ENCODE peak calls at places on chromosomes 13 and 19, in five cellular contexts. One of them, this sample, is unnamed.

GRCh38 chr13:109840201-109840892 is 54.0 kb upstream of the IRS2 start:
- DNase-seq in left ventricle myocardium inferior: no peak
- DNase-seq in keratinocyte: peak; percentile 63
- DNase-seq in cardiac muscle cell: peak; percentile 57
- DNase-seq in tibial nerve: no peak
- DNase-seq in this sample: no peak

GRCh38 chr13:93318538-93318937 is 91.9 kb downstream of the GPC6 start:
- DNase-seq in left ventricle myocardium inferior: no peak
- DNase-seq in keratinocyte: no peak
- DNase-seq in cardiac muscle cell: peak; percentile 80
- DNase-seq in tibial nerve: no peak
- DNase-seq in this sample: no peak

GRCh38 chr13:98450495-98451167 is 126.3 kb downstream of the STK24 start:
- DNase-seq in left ventricle myocardium inferior: peak; percentile 68
- DNase-seq in keratinocyte: no peak
- DNase-seq in cardiac muscle cell: no peak
- DNase-seq in tibial nerve: no peak
- DNase-seq in this sample: peak; percentile 70

GRCh38 chr13:36352350-36352749 is 6.2 kb upstream of the SPART start:
- DNase-seq in left ventricle myocardium inferior: no peak
- DNase-seq in keratinocyte: no peak
- DNase-seq in cardiac muscle cell: no peak
- DNase-seq in tibial nerve: no peak
- DNase-seq in this sample: no peak

GRCh38 chr13:36154567-36155231 is 23.5 kb upstream of the DCLK1 start:
- DNase-seq in left ventricle myocardium inferior: peak; percentile 16
- DNase-seq in keratinocyte: no peak
- DNase-seq in cardiac muscle cell: no peak
- DNase-seq in tibial nerve: no peak
- DNase-seq in this sample: peak; percentile 69

GRCh38 chr19:7850429-7850819 is 20.4 kb downstream of the EVI5L start:
- DNase-seq in left ventricle myocardium inferior: no peak
- DNase-seq in keratinocyte: no peak
- DNase-seq in cardiac muscle cell: no peak
- DNase-seq in tibial nerve: no peak
- DNase-seq in this sample: peak; percentile 51

GRCh38 chr19:41821003-41821735 is 23.3 kb downstream of the LYPD4 start:
- DNase-seq in left ventricle myocardium inferior: no peak
- DNase-seq in keratinocyte: no peak
- DNase-seq in cardiac muscle cell: peak; percentile 40
- DNase-seq in tibial nerve: no peak
- DNase-seq in this sample: no peak

GRCh38 chr13:75566658-75567057 is 17.1 kb downstream of the UCHL3 start:
- DNase-seq in left ventricle myocardium inferior: no peak
- DNase-seq in keratinocyte: no peak
- DNase-seq in cardiac muscle cell: peak; percentile 67
- DNase-seq in tibial nerve: no peak
- DNase-seq in this sample: no peak

GRCh38 chr19:4401482-4402170 is 814 bp upstream of the CHAF1A start:
- DNase-seq in left ventricle myocardium inferior: no peak
- DNase-seq in keratinocyte: no peak
- DNase-seq in cardiac muscle cell: no peak
- DNase-seq in tibial nerve: no peak
- DNase-seq in this sample: no peak

GRCh38 chr13:29619995-29620394 is 24.5 kb upstream of the SLC7A1 start:
- DNase-seq in left ventricle myocardium inferior: no peak
- DNase-seq in keratinocyte: no peak
- DNase-seq in cardiac muscle cell: no peak
- DNase-seq in tibial nerve: no peak
- DNase-seq in this sample: no peak

GRCh38 chr13:95505976-95506375 is 46.5 kb upstream of the CLDN10 start:
- DNase-seq in left ventricle myocardium inferior: no peak
- DNase-seq in keratinocyte: no peak
- DNase-seq in cardiac muscle cell: no peak
- DNase-seq in tibial nerve: no peak
- DNase-seq in this sample: no peak

GRCh38 chr19:56348289-56348877 is 33.7 kb upstream of the ZSCAN5A start:
- DNase-seq in left ventricle myocardium inferior: no peak
- DNase-seq in keratinocyte: no peak
- DNase-seq in cardiac muscle cell: peak; percentile 13
- DNase-seq in tibial nerve: no peak
- DNase-seq in this sample: no peak

DNA sequence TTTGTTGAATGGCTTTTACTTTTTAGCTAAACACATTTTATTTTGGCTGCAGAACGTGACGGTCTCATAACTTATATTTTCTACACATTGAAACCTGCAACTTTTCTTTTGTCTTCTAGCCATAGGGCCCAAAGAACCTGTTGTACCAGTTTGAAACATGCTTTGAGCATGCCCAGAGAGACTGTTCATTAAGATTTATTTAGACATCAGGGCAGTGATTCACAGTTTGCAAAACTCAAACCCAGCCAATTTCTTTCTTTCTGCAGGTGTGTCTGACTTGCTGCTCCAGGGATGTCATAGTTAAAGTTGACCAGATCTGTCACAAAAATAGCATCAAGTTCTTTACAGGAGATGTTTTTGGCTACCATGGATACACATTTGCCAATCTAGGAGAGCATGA is 22.0 kb downstream of the SAE1 start:
- DNase-seq in left ventricle myocardium inferior: no peak
- DNase-seq in keratinocyte: no peak
- DNase-seq in cardiac muscle cell: no peak
- DNase-seq in tibial nerve: no peak
- DNase-seq in this sample: no peak
- H3K27ac ChIP-seq in left ventricle myocardium inferior: no peak overlapping the region
- H3K27ac ChIP-seq in keratinocyte: peak overlapping the region; percentile 68
- H3K27ac ChIP-seq in cardiac muscle cell: peak overlapping the region; percentile 78
- H3K27ac ChIP-seq in tibial nerve: no peak overlapping the region
- H3K27ac ChIP-seq in this sample: no peak overlapping the region

DNA sequence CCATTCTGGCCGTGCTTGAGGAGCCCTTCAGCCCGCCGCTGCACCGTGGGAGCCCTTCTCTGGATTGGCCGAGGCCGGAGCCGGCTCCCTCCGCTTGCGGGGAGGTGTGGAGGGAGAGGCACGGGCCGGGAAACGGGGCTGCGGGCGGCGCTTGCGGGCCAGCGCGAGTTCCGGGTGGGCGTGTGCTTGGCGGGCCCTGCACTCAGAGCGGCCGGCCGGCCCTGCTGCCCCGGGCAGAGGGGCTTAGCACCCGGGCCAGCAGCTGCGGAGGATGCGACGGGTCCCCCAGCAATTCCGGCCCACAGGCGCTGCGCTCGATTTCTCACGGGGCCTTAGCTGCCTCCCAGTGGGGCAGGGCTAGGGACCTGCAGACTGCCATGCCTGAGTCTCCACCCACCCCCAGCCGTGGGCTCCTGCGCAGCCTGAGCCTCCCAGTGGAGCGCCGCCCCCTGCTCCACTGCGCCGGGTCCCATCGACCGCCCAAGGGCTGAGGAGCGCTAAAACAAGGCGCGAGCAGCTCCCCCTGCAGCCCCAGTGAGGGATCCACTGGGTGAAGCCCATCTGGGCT is 76.5 kb downstream of the PCDH20 start:
- DNase-seq in left ventricle myocardium inferior: no peak
- DNase-seq in keratinocyte: no peak
- DNase-seq in cardiac muscle cell: no peak
- DNase-seq in tibial nerve: no peak
- DNase-seq in this sample: no peak
- H3K4me3 ChIP-seq in left ventricle myocardium inferior: no peak overlapping the region
- H3K4me3 ChIP-seq in keratinocyte: no peak overlapping the region
- H3K4me3 ChIP-seq in cardiac muscle cell: no peak overlapping the region
- H3K4me3 ChIP-seq in tibial nerve: no peak overlapping the region
- H3K4me3 ChIP-seq in this sample: no peak overlapping the region

GRCh38 chr13:101512650-101513049 is 60.2 kb downstream of the ITGBL1 start:
- DNase-seq in left ventricle myocardium inferior: no peak
- DNase-seq in keratinocyte: no peak
- DNase-seq in cardiac muscle cell: peak; percentile 20
- DNase-seq in tibial nerve: no peak
- DNase-seq in this sample: no peak
- H3K27ac ChIP-seq in left ventricle myocardium inferior: no peak overlapping the region
- H3K27ac ChIP-seq in keratinocyte: no peak overlapping the region
- H3K27ac ChIP-seq in cardiac muscle cell: no peak overlapping the region
- H3K27ac ChIP-seq in tibial nerve: no peak overlapping the region
- H3K27ac ChIP-seq in this sample: no peak overlapping the region

GRCh38 chr13:23986619-23987018 is 89.3 kb upstream of the C1QTNF9B start:
- DNase-seq in left ventricle myocardium inferior: no peak
- DNase-seq in keratinocyte: no peak
- DNase-seq in cardiac muscle cell: peak; percentile 99
- DNase-seq in tibial nerve: no peak
- DNase-seq in this sample: no peak
- H3K4me3 ChIP-seq in left ventricle myocardium inferior: no peak overlapping the region
- H3K4me3 ChIP-seq in keratinocyte: no peak overlapping the region
- H3K4me3 ChIP-seq in cardiac muscle cell: no peak overlapping the region
- H3K4me3 ChIP-seq in tibial nerve: no peak overlapping the region
- H3K4me3 ChIP-seq in this sample: no peak overlapping the region

GRCh38 chr13:108779308-108779707 is 149.9 kb downstream of the MYO16 start:
- DNase-seq in left ventricle myocardium inferior: no peak
- DNase-seq in keratinocyte: no peak
- DNase-seq in cardiac muscle cell: no peak
- DNase-seq in tibial nerve: no peak
- DNase-seq in this sample: no peak

GRCh38 chr13:108776650-108777049 is 147.2 kb downstream of the MYO16 start:
- DNase-seq in left ventricle myocardium inferior: no peak
- DNase-seq in keratinocyte: no peak
- DNase-seq in cardiac muscle cell: no peak
- DNase-seq in tibial nerve: no peak
- DNase-seq in this sample: no peak

GRCh38 chr13:108780706-108781105 is 151.3 kb downstream of the MYO16 start:
- DNase-seq in left ventricle myocardium inferior: no peak
- DNase-seq in keratinocyte: no peak
- DNase-seq in cardiac muscle cell: no peak
- DNase-seq in tibial nerve: no peak
- DNase-seq in this sample: no peak

DNA sequence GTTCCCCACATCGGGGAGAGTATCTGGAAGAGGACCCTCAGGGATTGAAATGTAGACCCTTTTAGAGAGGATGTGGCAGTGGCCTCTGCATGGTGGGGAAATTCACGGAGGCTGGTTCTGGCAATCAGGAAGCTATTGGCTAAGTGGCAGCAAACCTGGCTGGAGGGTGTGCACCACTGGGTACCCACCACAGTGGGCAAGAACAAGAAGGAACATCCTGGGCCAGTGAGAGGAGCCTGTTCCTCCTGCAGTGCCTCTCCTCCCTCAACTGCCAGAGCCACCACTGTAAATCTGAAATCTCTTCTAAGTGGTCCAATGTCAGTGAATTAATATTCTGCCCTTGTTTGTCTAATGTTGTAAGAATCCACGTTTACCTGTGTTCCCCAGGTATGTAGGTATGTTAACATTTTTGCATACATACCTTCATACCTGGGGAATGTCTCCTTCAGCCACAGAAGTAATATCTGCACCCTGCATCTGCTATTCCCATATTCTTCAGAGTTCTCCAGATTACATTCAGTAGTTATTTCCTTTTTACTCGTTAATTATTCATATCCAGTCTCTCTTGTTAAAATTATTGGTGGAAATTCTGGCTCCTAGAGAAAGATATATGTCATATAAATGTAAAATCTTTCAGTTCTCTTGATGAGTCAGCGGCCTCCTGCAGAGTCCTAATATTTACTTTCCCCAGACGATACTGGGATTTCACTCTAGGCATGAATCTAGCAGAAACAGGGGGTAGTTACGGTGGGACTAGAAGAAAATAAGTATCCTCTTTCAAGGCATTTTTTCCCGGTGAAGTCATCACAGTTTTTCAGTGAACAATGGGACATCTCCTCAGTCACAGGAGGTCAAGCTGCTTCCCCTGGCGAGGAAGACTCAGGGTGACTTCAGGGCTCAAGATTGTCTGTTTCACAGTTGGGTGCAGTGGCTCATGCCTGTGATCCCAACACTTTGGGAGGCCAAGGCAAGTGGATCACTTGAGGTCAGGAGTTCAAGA is 148.3 kb downstream of the MYO16 start:
- DNase-seq in left ventricle myocardium inferior: no peak
- DNase-seq in keratinocyte: no peak
- DNase-seq in cardiac muscle cell: no peak
- DNase-seq in tibial nerve: no peak
- DNase-seq in this sample: no peak
- H3K27ac ChIP-seq in left ventricle myocardium inferior: no peak overlapping the region
- H3K27ac ChIP-seq in keratinocyte: no peak overlapping the region
- H3K27ac ChIP-seq in cardiac muscle cell: no peak overlapping the region
- H3K27ac ChIP-seq in tibial nerve: no peak overlapping the region
- H3K27ac ChIP-seq in this sample: no peak overlapping the region

GRCh38 chr19:17883627-17884413 is 12.1 kb downstream of the SLC5A5 start:
- DNase-seq in left ventricle myocardium inferior: no peak
- DNase-seq in keratinocyte: no peak
- DNase-seq in cardiac muscle cell: no peak
- DNase-seq in tibial nerve: no peak
- DNase-seq in this sample: no peak
- H3K4me3 ChIP-seq in left ventricle myocardium inferior: no peak overlapping the region
- H3K4me3 ChIP-seq in keratinocyte: no peak overlapping the region
- H3K4me3 ChIP-seq in cardiac muscle cell: no peak overlapping the region
- H3K4me3 ChIP-seq in tibial nerve: no peak overlapping the region
- H3K4me3 ChIP-seq in this sample: no peak overlapping the region

GRCh38 chr13:80904386-80904785 is 563.5 kb upstream of the SPRY2 start:
- DNase-seq in left ventricle myocardium inferior: no peak
- DNase-seq in keratinocyte: no peak
- DNase-seq in cardiac muscle cell: no peak
- DNase-seq in tibial nerve: no peak
- DNase-seq in this sample: no peak

GRCh38 chr13:80906860-80907259 is 565.9 kb upstream of the SPRY2 start:
- DNase-seq in left ventricle myocardium inferior: no peak
- DNase-seq in keratinocyte: no peak
- DNase-seq in cardiac muscle cell: no peak
- DNase-seq in tibial nerve: no peak
- DNase-seq in this sample: no peak

GRCh38 chr13:80900557-80900956 is 559.6 kb upstream of the SPRY2 start:
- DNase-seq in left ventricle myocardium inferior: no peak
- DNase-seq in keratinocyte: no peak
- DNase-seq in cardiac muscle cell: peak; percentile 15
- DNase-seq in tibial nerve: no peak
- DNase-seq in this sample: no peak

GRCh38 chr13:80903911-80904310 is 563.0 kb upstream of the SPRY2 start:
- DNase-seq in left ventricle myocardium inferior: no peak
- DNase-seq in keratinocyte: no peak
- DNase-seq in cardiac muscle cell: peak; percentile 43
- DNase-seq in tibial nerve: no peak
- DNase-seq in this sample: no peak

GRCh38 chr13:80901111-80902014 is 560.4 kb upstream of the SPRY2 start:
- DNase-seq in left ventricle myocardium inferior: no peak
- DNase-seq in keratinocyte: no peak
- DNase-seq in cardiac muscle cell: peak; percentile 82
- DNase-seq in tibial nerve: no peak
- DNase-seq in this sample: no peak
- H3K27ac ChIP-seq in left ventricle myocardium inferior: peak overlapping the region; percentile 74
- H3K27ac ChIP-seq in keratinocyte: no peak overlapping the region
- H3K27ac ChIP-seq in cardiac muscle cell: no peak overlapping the region
- H3K27ac ChIP-seq in tibial nerve: peak overlapping the region; percentile 60
- H3K27ac ChIP-seq in this sample: no peak overlapping the region

DNA sequence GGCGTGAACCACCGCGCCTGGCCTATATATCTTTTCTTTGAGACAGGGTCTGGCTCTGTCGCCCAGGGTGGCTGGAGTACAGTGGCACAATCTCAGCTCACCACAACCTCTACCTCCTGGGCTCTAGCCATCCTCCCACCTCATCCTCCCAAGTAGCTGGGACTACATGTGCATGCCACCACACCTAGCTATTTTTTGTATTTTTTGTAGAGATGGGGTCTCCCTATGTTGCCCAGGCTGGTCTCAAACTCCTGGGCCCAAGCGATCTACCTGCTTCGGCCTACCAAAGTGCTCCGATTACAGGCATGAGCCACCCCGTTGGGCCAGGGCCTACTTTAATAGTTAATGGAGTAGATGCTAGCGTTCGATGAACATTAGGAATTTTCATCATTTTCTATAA is 3.4 kb downstream of the TNPO2 start:
- DNase-seq in left ventricle myocardium inferior: no peak
- DNase-seq in keratinocyte: no peak
- DNase-seq in cardiac muscle cell: no peak
- DNase-seq in tibial nerve: no peak
- DNase-seq in this sample: no peak
- H3K4me3 ChIP-seq in left ventricle myocardium inferior: peak overlapping the region; percentile 83
- H3K4me3 ChIP-seq in keratinocyte: peak overlapping the region; percentile 77
- H3K4me3 ChIP-seq in cardiac muscle cell: no peak overlapping the region
- H3K4me3 ChIP-seq in tibial nerve: peak overlapping the region; percentile 90
- H3K4me3 ChIP-seq in this sample: peak overlapping the region; percentile 99